ENCODE peak calls at places on chromosomes 2 and 18, in four cellular contexts. One of them, this sample, is unnamed.

GRCh38 chr18:53567935-53568574 is 656.4 kb downstream of the MBD2 start:
- DNase-seq in HepG2: peak
- DNase-seq in K562: no peak
- DNase-seq in GM12878: no peak
- DNase-seq in this sample: no peak

GRCh38 chr18:37869051-37869450 is 303.5 kb upstream of the CELF4 start:
- DNase-seq in HepG2: no peak
- DNase-seq in K562: no peak
- DNase-seq in GM12878: no peak
- DNase-seq in this sample: no peak

GRCh38 chr2:51510298-51510697 is 478.4 kb upstream of the NRXN1 start:
- DNase-seq in HepG2: no peak
- DNase-seq in K562: no peak
- DNase-seq in GM12878: no peak
- DNase-seq in this sample: no peak

GRCh38 chr18:3060667-3061580 is 48.0 kb upstream of the LPIN2 start:
- DNase-seq in HepG2: peak
- DNase-seq in K562: no peak
- DNase-seq in GM12878: no peak
- DNase-seq in this sample: no peak

GRCh38 chr2:120885311-120885710 is 149.6 kb downstream of the GLI2 start:
- DNase-seq in HepG2: no peak
- DNase-seq in K562: peak
- DNase-seq in GM12878: no peak
- DNase-seq in this sample: no peak

GRCh38 chr2:189466656-189467055 is 25.4 kb downstream of the WDR75 start:
- DNase-seq in HepG2: peak
- DNase-seq in K562: peak
- DNase-seq in GM12878: no peak
- DNase-seq in this sample: no peak

GRCh38 chr2:97914691-97915213 is 81.0 kb downstream of the TMEM131 start:
- DNase-seq in HepG2: no peak
- DNase-seq in K562: no peak
- DNase-seq in GM12878: no peak
- DNase-seq in this sample: no peak

GRCh38 chr18:76518543-76519155 is 23.6 kb upstream of the ZNF516 start:
- DNase-seq in HepG2: no peak
- DNase-seq in K562: no peak
- DNase-seq in GM12878: no peak
- DNase-seq in this sample: peak

GRCh38 chr2:12399244-12399643 is 317.5 kb upstream of the TRIB2 start:
- DNase-seq in HepG2: no peak
- DNase-seq in K562: no peak
- DNase-seq in GM12878: no peak
- DNase-seq in this sample: no peak

GRCh38 chr2:145140658-145141057 is 620.7 kb upstream of the ZEB2 start:
- DNase-seq in HepG2: no peak
- DNase-seq in K562: no peak
- DNase-seq in GM12878: no peak
- DNase-seq in this sample: no peak

GRCh38 chr2:235605999-235606715 is 112.3 kb downstream of the AGAP1 start:
- DNase-seq in HepG2: no peak
- DNase-seq in K562: no peak
- DNase-seq in GM12878: no peak
- DNase-seq in this sample: no peak

GRCh38 chr2:106284255-106284654 is 90.2 kb upstream of the UXS1 start:
- DNase-seq in HepG2: no peak
- DNase-seq in K562: no peak
- DNase-seq in GM12878: no peak
- DNase-seq in this sample: no peak

GRCh38 chr2:98313512-98314250 is 32.6 kb upstream of the CNGA3 start:
- DNase-seq in HepG2: no peak
- DNase-seq in K562: no peak
- DNase-seq in GM12878: no peak
- DNase-seq in this sample: no peak

GRCh38 chr2:160635488-160635887 is 141.9 kb upstream of the RBMS1 start:
- DNase-seq in HepG2: no peak
- DNase-seq in K562: no peak
- DNase-seq in GM12878: no peak
- DNase-seq in this sample: no peak

GRCh38 chr2:18178736-18179349 is 300.4 kb downstream of the KCNS3 start:
- DNase-seq in HepG2: peak
- DNase-seq in K562: peak
- DNase-seq in GM12878: peak
- DNase-seq in this sample: peak

GRCh38 chr2:231931481-231931915 is 5.3 kb upstream of the NPPC start:
- DNase-seq in HepG2: no peak
- DNase-seq in K562: no peak
- DNase-seq in GM12878: no peak
- DNase-seq in this sample: no peak

GRCh38 chr2:225864394-225864793 is 464.9 kb downstream of the NYAP2 start:
- DNase-seq in HepG2: no peak
- DNase-seq in K562: no peak
- DNase-seq in GM12878: no peak
- DNase-seq in this sample: no peak

GRCh38 chr2:177217247-177217843 is 4.8 kb downstream of the HNRNPA3 start:
- DNase-seq in HepG2: no peak
- DNase-seq in K562: no peak
- DNase-seq in GM12878: no peak
- DNase-seq in this sample: no peak

GRCh38 chr2:85796549-85797262 is 42.9 kb downstream of the ATOH8 start:
- DNase-seq in HepG2: no peak
- DNase-seq in K562: no peak
- DNase-seq in GM12878: no peak
- DNase-seq in this sample: no peak

GRCh38 chr2:159146930-159147666 is 139.4 kb downstream of the WDSUB1 start:
- DNase-seq in HepG2: no peak
- DNase-seq in K562: no peak
- DNase-seq in GM12878: no peak
- DNase-seq in this sample: no peak

GRCh38 chr2:150681120-150681796 is 193.8 kb upstream of the RND3 start:
- DNase-seq in HepG2: no peak
- DNase-seq in K562: no peak
- DNase-seq in GM12878: no peak
- DNase-seq in this sample: no peak

GRCh38 chr2:173598525-173598924 is 243.9 kb downstream of the CDCA7 start:
- DNase-seq in HepG2: no peak
- DNase-seq in K562: no peak
- DNase-seq in GM12878: no peak
- DNase-seq in this sample: no peak

GRCh38 chr2:18722101-18722500 is 132.7 kb upstream of the NT5C1B start:
- DNase-seq in HepG2: no peak
- DNase-seq in K562: no peak
- DNase-seq in GM12878: no peak
- DNase-seq in this sample: no peak

GRCh38 chr2:11388262-11389047 is 44.0 kb upstream of the ROCK2 start:
- DNase-seq in HepG2: no peak
- DNase-seq in K562: no peak
- DNase-seq in GM12878: no peak
- DNase-seq in this sample: no peak

GRCh38 chr2:203690110-203691047 is 16.1 kb upstream of the CD28 start:
- DNase-seq in HepG2: no peak
- DNase-seq in K562: no peak
- DNase-seq in GM12878: no peak
- DNase-seq in this sample: no peak

GRCh38 chr2:191811807-191812602 is 34.9 kb downstream of the CAVIN2 start:
- DNase-seq in HepG2: peak
- DNase-seq in K562: peak
- DNase-seq in GM12878: no peak
- DNase-seq in this sample: peak

GRCh38 chr2:155456222-155456621 is 757.7 kb downstream of the KCNJ3 start:
- DNase-seq in HepG2: no peak
- DNase-seq in K562: no peak
- DNase-seq in GM12878: no peak
- DNase-seq in this sample: no peak

GRCh38 chr2:234840336-234840735 is 111.5 kb upstream of the SH3BP4 start:
- DNase-seq in HepG2: peak
- DNase-seq in K562: no peak
- DNase-seq in GM12878: no peak
- DNase-seq in this sample: peak

GRCh38 chr18:79378416-79379250 is 17.1 kb upstream of the NFATC1 start:
- DNase-seq in HepG2: no peak
- DNase-seq in K562: peak
- DNase-seq in GM12878: peak
- DNase-seq in this sample: peak

GRCh38 chr2:240216197-240216596 is 75.7 kb upstream of the OTOS start:
- DNase-seq in HepG2: no peak
- DNase-seq in K562: no peak
- DNase-seq in GM12878: no peak
- DNase-seq in this sample: no peak

GRCh38 chr2:106039634-106040033 is 154.5 kb downstream of the UXS1 start:
- DNase-seq in HepG2: no peak
- DNase-seq in K562: no peak
- DNase-seq in GM12878: no peak
- DNase-seq in this sample: no peak

GRCh38 chr2:179460101-179460500 is 195.5 kb upstream of the SESTD1 start:
- DNase-seq in HepG2: peak
- DNase-seq in K562: no peak
- DNase-seq in GM12878: no peak
- DNase-seq in this sample: no peak

GRCh38 chr18:79402209-79402576 is 6.5 kb downstream of the NFATC1 start:
- DNase-seq in HepG2: no peak
- DNase-seq in K562: no peak
- DNase-seq in GM12878: no peak
- DNase-seq in this sample: no peak

GRCh38 chr2:102080451-102081054 is 62.0 kb upstream of the IL1R1 start:
- DNase-seq in HepG2: no peak
- DNase-seq in K562: no peak
- DNase-seq in GM12878: no peak
- DNase-seq in this sample: no peak
- TF ChIP-seq ATF2 in HepG2: no peak
- TF ChIP-seq ATF2 in K562: no peak
- TF ChIP-seq ATF2 in GM12878: peak
- TF ChIP-seq ATF2 in this sample: no peak

DNA sequence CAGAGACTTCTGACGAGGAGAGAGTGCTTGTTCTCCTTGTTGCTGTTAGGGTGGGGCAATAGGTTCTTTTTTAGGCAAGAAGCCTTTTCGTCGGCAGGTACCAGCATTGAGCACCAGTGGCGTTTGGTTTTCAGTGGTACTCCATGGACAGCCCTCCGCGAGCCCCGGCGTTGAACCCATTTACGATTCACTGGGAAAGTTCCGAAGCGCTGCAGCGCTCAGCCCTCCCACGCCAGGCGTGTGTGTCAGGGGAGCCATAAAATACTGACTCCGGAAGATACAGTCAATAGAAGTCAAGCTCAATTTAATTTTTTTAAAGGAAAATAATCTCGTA is 494 bp upstream of the ROCK1 start:
- DNase-seq in HepG2: no peak
- DNase-seq in K562: no peak
- DNase-seq in GM12878: no peak
- DNase-seq in this sample: no peak
- TF ChIP-seq ATF2 in HepG2: no peak
- TF ChIP-seq ATF2 in K562: no peak
- TF ChIP-seq ATF2 in GM12878: no peak
- TF ChIP-seq ATF2 in this sample: no peak

GRCh38 chr2:133553838-133554408 is 14.3 kb downstream of the NCKAP5 start:
- DNase-seq in HepG2: no peak
- DNase-seq in K562: no peak
- DNase-seq in GM12878: no peak
- DNase-seq in this sample: no peak

GRCh38 chr2:133557624-133558023 is 10.6 kb downstream of the NCKAP5 start:
- DNase-seq in HepG2: no peak
- DNase-seq in K562: no peak
- DNase-seq in GM12878: no peak
- DNase-seq in this sample: no peak

DNA sequence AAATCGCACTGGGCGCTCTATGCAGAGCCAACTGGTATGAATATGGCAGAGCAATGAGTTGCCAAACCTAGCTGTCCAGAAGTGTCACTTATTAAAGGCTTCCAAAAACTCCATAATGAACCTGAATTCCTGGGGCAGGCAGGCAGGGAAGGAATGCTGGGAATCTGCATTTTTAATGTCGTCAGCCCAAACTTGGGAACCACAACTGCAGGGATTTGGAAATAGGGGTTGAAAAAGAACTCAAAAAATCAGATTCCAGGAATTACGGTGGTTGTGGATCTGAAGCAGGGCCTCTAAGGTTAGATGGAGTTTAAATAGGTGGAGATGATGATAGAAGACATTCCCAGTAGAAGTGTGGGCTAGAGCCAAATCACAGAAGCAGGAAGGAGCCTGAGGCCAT is 15.0 kb downstream of the NCKAP5 start:
- DNase-seq in HepG2: no peak
- DNase-seq in K562: no peak
- DNase-seq in GM12878: no peak
- DNase-seq in this sample: no peak
- TF ChIP-seq ATF2 in HepG2: no peak
- TF ChIP-seq ATF2 in K562: no peak
- TF ChIP-seq ATF2 in GM12878: no peak
- TF ChIP-seq ATF2 in this sample: no peak

DNA sequence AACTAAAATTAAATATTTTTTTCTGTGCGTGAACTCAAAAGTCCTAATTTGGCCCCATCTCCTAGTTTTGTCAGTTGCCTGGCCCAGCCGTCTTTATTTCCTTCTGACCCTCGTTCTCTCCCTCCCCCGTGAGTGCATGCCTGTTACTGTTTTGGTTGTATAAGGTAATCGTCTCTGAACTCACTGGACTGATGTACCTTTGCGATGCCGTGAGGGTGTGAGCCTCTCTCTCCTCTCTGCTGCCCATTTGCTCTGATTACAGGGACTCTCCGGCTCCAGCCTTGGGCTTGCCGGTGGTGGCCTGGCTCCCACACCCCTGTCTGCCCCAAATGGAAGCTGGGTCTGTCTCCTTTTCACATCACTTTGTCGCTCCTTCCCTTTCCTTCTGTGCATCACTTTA is 66.5 kb upstream of the RBM44 start:
- DNase-seq in HepG2: peak
- DNase-seq in K562: no peak
- DNase-seq in GM12878: no peak
- DNase-seq in this sample: no peak
- TF ChIP-seq ATF2 in HepG2: no peak
- TF ChIP-seq ATF2 in K562: no peak
- TF ChIP-seq ATF2 in GM12878: no peak
- TF ChIP-seq ATF2 in this sample: no peak

DNA sequence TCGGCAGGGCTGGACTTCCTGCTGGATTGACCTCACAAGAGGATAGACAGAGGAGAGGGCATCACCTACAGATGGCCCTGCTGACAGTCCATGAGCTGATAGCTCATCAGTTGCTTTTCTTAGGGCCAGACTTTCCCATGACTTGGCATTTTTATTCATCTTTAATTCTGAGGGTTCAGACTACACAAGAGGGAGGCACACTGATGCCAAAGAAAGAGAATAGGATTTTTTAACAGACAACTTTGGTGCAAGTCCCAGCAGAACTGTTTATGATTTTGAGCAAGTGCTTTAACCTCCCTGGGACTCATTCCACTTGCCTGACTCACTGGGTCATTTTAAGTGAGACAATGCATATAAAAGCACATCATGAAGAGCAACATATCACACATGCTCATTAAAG is 299.2 kb downstream of the INSIG2 start:
- DNase-seq in HepG2: no peak
- DNase-seq in K562: no peak
- DNase-seq in GM12878: no peak
- DNase-seq in this sample: no peak
- TF ChIP-seq ATF2 in HepG2: no peak
- TF ChIP-seq ATF2 in K562: no peak
- TF ChIP-seq ATF2 in GM12878: no peak
- TF ChIP-seq ATF2 in this sample: no peak

GRCh38 chr2:193989645-193990044 is 1667.4 kb upstream of the SLC39A10 start:
- DNase-seq in HepG2: no peak
- DNase-seq in K562: no peak
- DNase-seq in GM12878: no peak
- DNase-seq in this sample: no peak
- TF ChIP-seq ATF2 in HepG2: no peak
- TF ChIP-seq ATF2 in K562: no peak
- TF ChIP-seq ATF2 in GM12878: no peak
- TF ChIP-seq ATF2 in this sample: no peak

This sample was measured in WTC11.